ENCODE peak calls at places on chromosomes 1 and 21, in nine cellular contexts. D is Calu3; I is BJ; Q is RPMI8226; U is activated CD4-positive, alpha-beta T cell treated with anti-CD3 and anti-CD28 coated beads for 24 hours; M is mucosa of descending colon; F is OCI-LY7; C is activated naive CD4-positive, alpha-beta T cell; B is progenitor cell of endocrine pancreas. L is an unnamed sample.

GRCh38 chr1:230760360-230760827 is 13.2 kb downstream of the CAPN9 start:
- DNase-seq in Q (no peak), D (peak), M (no peak), C (no peak), U (no peak), I (no peak), F (peak), B (no peak), L (no peak)

GRCh38 chr1:89516055-89516454 is 8.6 kb upstream of the LRRC8B start:
- DNase-seq in D (peak), U (no peak), B (no peak), Q (no peak), M (no peak), C (no peak), I (no peak), F (no peak), L (no peak)

GRCh38 chr21:38660333-38661295 is 145.1 kb upstream of the ETS2 start:
- DNase-seq in F (no peak), D (no peak), Q (no peak), I (no peak), B (no peak), C (no peak), M (peak), U (no peak), L (no peak)

GRCh38 chr21:46038871-46039397 is 57.4 kb downstream of the COL6A1 start:
- DNase-seq in U (no peak), Q (no peak), I (peak), F (no peak), C (no peak), D (peak), B (no peak), M (peak), L (no peak)

GRCh38 chr21:45010096-45010495 is 64.3 kb upstream of the ADARB1 start:
- DNase-seq in D (no peak), I (no peak), U (no peak), M (no peak), B (no peak), C (no peak), F (no peak), Q (no peak), L (no peak)

GRCh38 chr1:110464340-110464739 is 13.4 kb downstream of the PROK1 start:
- DNase-seq in D (no peak), F (no peak), U (no peak), M (no peak), Q (no peak), C (no peak), I (peak), B (no peak), L (no peak)

GRCh38 chr1:6005276-6005917 is 13.2 kb upstream of the NPHP4 start:
- DNase-seq in U (no peak), M (peak), I (no peak), D (no peak), Q (no peak), F (no peak), C (no peak), B (no peak), L (no peak)

GRCh38 chr1:95323117-95323516 is 89.1 kb downstream of the RWDD3 start:
- DNase-seq in B (no peak), Q (no peak), M (no peak), I (no peak), D (peak), F (no peak), U (no peak), C (no peak), L (peak)

GRCh38 chr1:99265124-99265523 is 832 bp downstream of the PLPPR4 start:
- DNase-seq in M (no peak), C (no peak), I (no peak), D (no peak), Q (no peak), B (no peak), F (no peak), U (no peak), L (no peak)

GRCh38 chr1:154419620-154420020 is 14.5 kb downstream of the IL6R start:
- DNase-seq in C (no peak), D (peak), I (peak), F (no peak), M (peak), B (no peak), U (no peak), Q (no peak), L (no peak)

GRCh38 chr1:157011845-157012244 is 33.7 kb downstream of the ARHGEF11 start:
- DNase-seq in C (no peak), Q (no peak), D (no peak), I (no peak), F (no peak), U (no peak), M (no peak), B (no peak), L (no peak)

GRCh38 chr1:39590546-39590945 is 14.0 kb upstream of the PABPC4 start:
- DNase-seq in D (no peak), I (no peak), F (no peak), B (no peak), U (no peak), Q (no peak), M (no peak), C (no peak), L (no peak)

GRCh38 chr1:40305451-40305850 is 11.6 kb downstream of the COL9A2 start:
- DNase-seq in C (no peak), M (no peak), Q (no peak), D (no peak), F (peak), I (no peak), U (no peak), B (no peak), L (no peak)

GRCh38 chr1:153032677-153033308 is 1.8 kb downstream of the SPRR1B start:
- DNase-seq in F (peak), B (no peak), D (peak), Q (peak), I (peak), C (no peak), M (no peak), U (no peak), L (no peak)

GRCh38 chr21:36254106-36254941 is 65.7 kb upstream of the MORC3 start:
- DNase-seq in Q (no peak), B (no peak), M (no peak), U (no peak), I (no peak), C (no peak), F (peak), D (no peak), L (no peak)

GRCh38 chr1:93416183-93416582 is 31.7 kb upstream of the FNBP1L start:
- DNase-seq in F (no peak), B (no peak), D (no peak), M (no peak), I (no peak), U (no peak), C (no peak), Q (no peak), L (no peak)

GRCh38 chr1:54995835-54996234 is 2.9 kb upstream of the BSND start:
- DNase-seq in M (no peak), F (no peak), U (peak), D (no peak), C (no peak), B (no peak), I (no peak), Q (no peak), L (no peak)

GRCh38 chr1:234707641-234708040 is 97.7 kb upstream of the IRF2BP2 start:
- DNase-seq in C (no peak), B (no peak), I (no peak), F (no peak), U (no peak), D (no peak), Q (no peak), M (no peak), L (no peak)

GRCh38 chr21:32064511-32064910 is 191.7 kb downstream of the HUNK start:
- DNase-seq in U (no peak), I (no peak), C (no peak), B (no peak), D (no peak), M (no peak), F (no peak), Q (no peak), L (no peak)

GRCh38 chr1:15834406-15835204 is 12.9 kb upstream of the SPEN start:
- DNase-seq in F (peak), B (peak), M (peak), C (peak), I (no peak), Q (peak), U (peak), D (peak), L (peak)

GRCh38 chr1:235018161-235018560 is 110.5 kb downstream of the TOMM20 start:
- DNase-seq in U (no peak), M (no peak), B (no peak), D (no peak), I (peak), Q (no peak), F (no peak), C (no peak), L (peak)

GRCh38 chr1:98860314-98860713 is 144.3 kb downstream of the PLPPR5 start:
- DNase-seq in F (no peak), I (no peak), B (no peak), U (no peak), Q (no peak), M (no peak), C (no peak), D (no peak), L (no peak)

GRCh38 chr21:46504681-46505080 is 46.0 kb downstream of the DIP2A start:
- DNase-seq in F (no peak), C (no peak), Q (no peak), I (no peak), B (no peak), U (no peak), M (no peak), D (no peak), L (no peak)

GRCh38 chr1:156750191-156750931 is 1.1 kb downstream of the HDGF start:
- DNase-seq in C (no peak), U (no peak), I (no peak), D (peak), F (peak), M (peak), Q (peak), B (no peak), L (no peak)

GRCh38 chr1:42178249-42178648 is 13.7 kb upstream of the GUCA2A start:
- DNase-seq in Q (no peak), M (no peak), D (no peak), B (no peak), F (no peak), C (no peak), U (no peak), I (no peak), L (no peak)

GRCh38 chr1:174999926-175000696 is at the start of gene CACYBP:
- DNase-seq in I (no peak), M (no peak), U (no peak), F (peak), B (no peak), C (peak), Q (peak), D (no peak), L (no peak)

GRCh38 chr1:238252033-238252802 is 361.5 kb upstream of the ZP4 start:
- DNase-seq in C (no peak), D (peak), I (no peak), M (no peak), B (peak), Q (peak), U (no peak), F (peak), L (peak)